ENCODE peak calls at places on chromosomes 13 and 19, in four cellular contexts. I is T-helper 1 cell, H is NCI-H774, K is GM18507. C is an unnamed sample.

GRCh38 chr19:4229179-4229931 is at the start of gene EBI3:
- DNase-seq in I (peak; percentile 43), H (no peak), K (peak; percentile 65), C (no peak)

GRCh38 chr19:14385492-14385891 is 4.2 kb downstream of the ADGRE5 start:
- DNase-seq in I (no peak), H (no peak), K (no peak), C (no peak)

GRCh38 chr13:103282571-103283450 is 216.6 kb upstream of the SLC10A2 start:
- DNase-seq in I (no peak), H (no peak), K (peak; percentile 14), C (peak; percentile 80)

GRCh38 chr19:1217366-1217765 is 11.8 kb downstream of the STK11 start:
- DNase-seq in I (no peak), H (no peak), K (no peak), C (no peak)

GRCh38 chr13:100544866-100545683 is 43.5 kb downstream of the GGACT start:
- DNase-seq in I (no peak), H (no peak), K (no peak), C (no peak)

GRCh38 chr19:27972291-27973040 is 1240.5 kb downstream of the UQCRFS1 start:
- DNase-seq in I (no peak), H (no peak), K (no peak), C (peak; percentile 47)

GRCh38 chr13:29502391-29503008 is 93.0 kb downstream of the SLC7A1 start:
- DNase-seq in I (no peak), H (no peak), K (no peak), C (no peak)

GRCh38 chr19:49957262-49957915 is 3.6 kb downstream of the SIGLEC11 start:
- DNase-seq in I (no peak), H (no peak), K (no peak), C (no peak)

GRCh38 chr19:42352216-42352892 is 26.9 kb downstream of the MEGF8 start:
- DNase-seq in I (no peak), H (no peak), K (peak; percentile 23), C (no peak)

GRCh38 chr19:2148482-2149135 is 2.8 kb downstream of the AP3D1 start:
- DNase-seq in I (no peak), H (no peak), K (no peak), C (no peak)

C was measured in stromal cell of bone marrow.